ENCODE peak calls at places on chromosomes 12 and 14, in five cellular contexts. O is lower leg skin, N is stomach, H is HepG2, T is A549. D is an unnamed sample.

GRCh38 chr12:59808317-59808910 is 212.6 kb downstream of the SLC16A7 start:
- DNase-seq in O (no peak), T (peak; percentile 2), H (peak; percentile 11), N (no peak), D (no peak)

GRCh38 chr14:74975059-74975810 is 19.8 kb upstream of the PGF start:
- DNase-seq in H (no peak), O (peak; percentile 90), N (no peak), T (no peak), D (no peak)

GRCh38 chr14:58923751-58924405 is 264.6 kb upstream of the DAAM1 start:
- DNase-seq in O (no peak), T (no peak), N (no peak), H (no peak), D (no peak)

GRCh38 chr12:94740601-94741362 is 90.4 kb upstream of the TMCC3 start:
- DNase-seq in H (no peak), O (no peak), N (no peak), T (no peak), D (no peak)

GRCh38 chr14:35878272-35879140 is 52.4 kb downstream of the BRMS1L start:
- DNase-seq in T (peak; percentile 41), O (no peak), H (no peak), N (peak; percentile 34), D (peak; percentile 60)

GRCh38 chr12:47053991-47054390 is 25.4 kb upstream of the PCED1B start:
- DNase-seq in N (no peak), H (no peak), O (no peak), T (no peak), D (no peak)

GRCh38 chr12:101229841-101230241 is 19.8 kb upstream of the SLC5A8 start:
- DNase-seq in H (no peak), N (no peak), O (no peak), T (no peak), D (no peak)

GRCh38 chr12:3201741-3202500 is 124.7 kb downstream of the TSPAN9 start:
- DNase-seq in O (no peak), T (no peak), H (no peak), N (no peak), D (no peak)

GRCh38 chr14:89319687-89320086 is 97.3 kb downstream of the FOXN3 start:
- DNase-seq in N (no peak), T (no peak), H (no peak), O (no peak), D (no peak)

GRCh38 chr14:72553656-72554055 is 340.2 kb downstream of the DPF3 start:
- DNase-seq in H (no peak), O (no peak), N (no peak), T (no peak), D (no peak)

GRCh38 chr12:100163416-100164152 is 20.9 kb upstream of the BLTP3B start:
- DNase-seq in H (no peak), T (peak; percentile 96), O (peak; percentile 92), N (peak; percentile 88), D (no peak)

GRCh38 chr12:1836854-1837411 is 16.6 kb downstream of the LRTM2 start:
- DNase-seq in N (no peak), T (no peak), O (no peak), H (peak; percentile 17), D (no peak)

GRCh38 chr12:107092669-107093546 is 441 bp downstream of the CRY1 start:
- DNase-seq in H (peak; percentile 12), N (peak; percentile 44), T (peak; percentile 20), O (peak; percentile 92), D (no peak)

GRCh38 chr14:32339188-32339587 is 10.1 kb downstream of the AKAP6 start:
- DNase-seq in T (no peak), N (no peak), O (no peak), H (no peak), D (no peak)

GRCh38 chr14:98028156-98028555 is 1231.0 kb downstream of the VRK1 start:
- DNase-seq in T (no peak), H (no peak), O (no peak), N (no peak), D (no peak)

GRCh38 chr12:6532927-6533652 is 1.2 kb upstream of the GAPDH start:
- DNase-seq in N (peak; percentile 65), H (peak; percentile 84), O (peak; percentile 85), T (peak; percentile 66), D (no peak)

GRCh38 chr14:99570542-99571302 is 33.3 kb downstream of the CCDC85C start:
- DNase-seq in O (no peak), T (no peak), N (no peak), H (no peak), D (no peak)

GRCh38 chr12:117013726-117014125 is 85.5 kb downstream of the TESC start:
- DNase-seq in N (no peak), H (no peak), O (no peak), T (no peak), D (no peak)

GRCh38 chr14:48936352-48936751 is 649.8 kb downstream of the RPS29 start:
- DNase-seq in H (no peak), N (no peak), O (no peak), T (no peak), D (no peak)

GRCh38 chr12:6773662-6774351 is 1.5 kb downstream of the LAG3 start:
- DNase-seq in N (no peak), O (no peak), T (no peak), H (no peak), D (no peak)

GRCh38 chr14:49982522-49982951 is 89.7 kb downstream of the ARF6 start:
- DNase-seq in O (peak; percentile 84), T (no peak), H (no peak), N (no peak), D (peak; percentile 79)

GRCh38 chr14:104460920-104461651 is 118.5 kb upstream of the C14orf180 start:
- DNase-seq in N (no peak), T (no peak), H (no peak), O (peak; percentile 82), D (no peak)

GRCh38 chr14:64196668-64197411 is 97.3 kb downstream of the ESR2 start:
- DNase-seq in H (no peak), O (no peak), T (no peak), N (peak; percentile 40), D (peak; percentile 14)

GRCh38 chr12:6225630-6226001 is 25.4 kb downstream of the CD9 start:
- DNase-seq in N (no peak), O (no peak), T (no peak), H (no peak), D (no peak)

GRCh38 chr14:64702493-64703392 is 1.5 kb upstream of the PLEKHG3 start:
- DNase-seq in T (no peak), O (peak; percentile 90), N (peak; percentile 80), H (no peak), D (no peak)

DNA sequence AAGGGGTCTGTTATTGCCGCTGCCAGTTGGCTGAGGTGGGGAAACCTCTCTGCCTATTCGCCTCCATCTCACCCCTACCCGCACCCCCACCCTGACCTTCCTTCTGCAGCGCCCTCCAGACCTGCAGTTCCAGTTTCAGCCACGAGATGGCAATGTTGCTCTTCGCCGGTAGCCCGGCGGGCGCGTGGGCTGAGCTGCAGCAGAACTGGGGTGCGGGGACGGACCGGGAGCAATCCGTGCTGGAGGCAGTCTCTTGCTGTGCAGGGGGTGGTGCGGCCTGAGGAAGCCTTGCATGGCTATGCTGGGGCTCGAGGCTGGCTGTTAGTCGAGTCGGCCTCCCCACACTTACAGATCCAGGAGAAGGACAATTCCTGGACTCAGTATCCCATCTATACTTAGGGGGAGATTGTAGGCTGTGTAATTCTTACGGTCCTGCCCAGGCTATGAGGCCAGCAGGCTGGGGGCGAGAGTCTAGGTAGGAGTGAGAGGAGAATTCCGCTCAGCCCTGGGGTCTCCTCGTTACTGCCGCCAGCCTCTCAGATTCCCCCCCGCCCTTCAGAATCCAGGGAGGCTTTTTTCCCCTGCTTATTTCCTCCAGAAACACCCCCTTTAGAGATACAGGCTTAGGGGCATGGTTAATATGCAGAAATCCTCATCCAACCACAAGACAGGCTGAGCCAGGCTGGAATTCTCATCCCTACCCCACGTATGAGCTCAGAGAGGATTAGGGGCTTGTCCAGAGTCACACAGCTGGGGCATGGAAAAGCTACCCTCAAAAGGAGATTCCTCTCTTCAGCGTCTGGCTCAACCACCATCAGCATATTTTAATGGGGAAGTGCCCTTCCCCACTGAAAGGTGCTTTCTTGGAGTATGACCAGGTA is 118.2 kb downstream of the AACS start:
- DNase-seq in T (peak; percentile 94), N (peak; percentile 83), O (peak; percentile 93), H (peak; percentile 39), D (peak; percentile 47)
- H3K4me3 ChIP-seq in T (no peak overlapping the region), N (no peak overlapping the region), O (no peak overlapping the region), H (no peak overlapping the region), D (no peak overlapping the region)

DNA sequence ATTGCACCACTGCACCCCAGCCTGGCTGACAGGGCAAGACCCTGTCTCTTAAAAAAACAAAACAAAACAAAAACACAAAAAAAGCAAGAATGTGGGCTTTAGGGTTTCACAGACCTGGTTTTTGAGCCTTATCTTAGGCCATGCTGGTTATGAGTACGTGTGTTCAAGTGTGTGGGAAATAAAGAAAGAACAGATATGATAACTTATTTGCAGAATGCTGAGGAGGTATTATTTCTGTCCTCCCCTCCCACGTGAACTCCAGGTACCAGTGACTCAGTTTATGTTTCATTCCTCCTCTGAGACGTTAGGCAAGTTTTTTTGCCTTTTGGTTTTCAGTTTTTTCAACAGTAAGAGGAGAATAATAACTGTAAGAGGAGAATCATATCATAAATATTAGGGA is 49.3 kb downstream of the PCNX1 start:
- DNase-seq in N (no peak), H (no peak), O (no peak), T (no peak), D (no peak)
- TF ChIP-seq CTCF in N (no peak), H (no peak), O (no peak), T (no peak), D (no peak)

GRCh38 chr12:26195250-26195640 is at the start of gene SSPN:
- DNase-seq in H (no peak), O (peak; percentile 93), T (no peak), N (peak; percentile 61), D (no peak)

GRCh38 chr12:26195641-26196423 is 459 bp downstream of the SSPN start:
- DNase-seq in O (peak; percentile 87), N (peak; percentile 44), T (peak; percentile 7), H (no peak), D (no peak)

GRCh38 chr12:26197832-26198231 is 2.5 kb downstream of the SSPN start:
- DNase-seq in O (no peak), T (no peak), H (no peak), N (peak; percentile 28), D (no peak)

GRCh38 chr12:26198742-26199141 is 3.4 kb downstream of the SSPN start:
- DNase-seq in T (no peak), O (peak; percentile 87), H (no peak), N (no peak), D (no peak)

GRCh38 chr12:26196424-26196722 is 1.0 kb downstream of the SSPN start:
- DNase-seq in N (no peak), O (no peak), H (no peak), T (no peak), D (no peak)
- H3K4me3 ChIP-seq in N (peak overlapping the region; percentile 68), O (no peak overlapping the region), H (no peak overlapping the region), T (peak overlapping the region; percentile 56), D (peak overlapping the region; percentile 55)

DNA sequence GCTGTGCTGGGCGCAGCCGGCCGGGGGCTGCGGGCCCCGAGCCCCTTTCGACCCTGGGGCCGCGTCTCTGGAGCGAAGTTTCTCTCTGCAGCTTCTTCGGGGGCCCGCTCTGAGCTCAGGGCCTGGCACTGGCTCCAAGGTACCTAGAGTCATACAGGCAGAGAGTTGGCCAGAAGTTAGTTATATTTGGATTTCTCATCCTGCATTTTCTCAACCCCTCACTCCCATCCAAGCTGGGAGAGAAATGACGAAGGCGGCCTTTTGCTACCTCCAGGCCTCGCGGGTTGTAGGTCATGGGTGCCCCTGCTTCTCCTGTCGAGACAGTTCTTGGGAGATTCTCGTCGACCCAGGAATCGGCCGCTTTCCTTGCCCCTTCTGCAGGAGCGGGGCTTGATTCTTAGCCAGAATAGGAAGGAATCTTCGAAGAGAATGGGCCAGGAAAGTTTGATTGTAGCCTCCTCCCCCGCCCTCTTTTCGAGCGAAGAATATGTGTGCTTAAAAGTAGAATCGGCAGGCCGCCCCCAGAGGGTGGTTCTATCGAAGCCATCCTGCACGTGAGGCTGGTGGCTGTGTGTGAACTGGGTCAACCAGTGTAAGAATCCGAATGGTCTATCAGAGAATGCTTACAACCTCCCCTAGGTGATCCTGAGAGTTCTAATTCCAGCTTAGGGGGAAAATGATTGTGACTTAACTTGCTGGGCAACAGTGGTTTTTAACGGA is 781 bp downstream of the MLEC start:
- DNase-seq in O (no peak), H (no peak), N (no peak), T (no peak), D (no peak)
- TF ChIP-seq CTCF in O (no peak), H (no peak), N (no peak), T (no peak), D (no peak)